ENCODE peak calls at places on chromosomes 13 and 19, in eight cellular contexts. E is cardiac muscle cell, Y is thoracic aorta, M is fibroblast of lung, B is A549, A is endodermal cell, S is mucosa of descending colon, K is Peyer's patch. I is an unnamed sample.

GRCh38 chr13:21674271-21675009 is 3.6 kb downstream of the FGF9 start:
- DNase-seq in E (peak; percentile 66), Y (no peak), M (no peak), B (no peak), A (peak; percentile 72), S (peak; percentile 61), K (peak; percentile 54), I (peak; percentile 19)

GRCh38 chr13:49021953-49022352 is 46.2 kb downstream of the FNDC3A start:
- DNase-seq in E (no peak), Y (no peak), M (peak; percentile 41), B (no peak), A (no peak), S (no peak), K (no peak), I (no peak)

GRCh38 chr19:51070334-51070886 is 5.5 kb upstream of the KLK13 start:
- DNase-seq in E (no peak), Y (no peak), M (no peak), B (no peak), A (no peak), S (no peak), K (no peak), I (no peak)

GRCh38 chr19:30659638-30660037 is 287.5 kb downstream of the ZNF536 start:
- DNase-seq in E (no peak), Y (no peak), M (no peak), B (no peak), A (no peak), S (no peak), K (no peak), I (no peak)

GRCh38 chr19:1410136-1410786 is 2.9 kb downstream of the DAZAP1 start:
- DNase-seq in E (no peak), Y (no peak), M (peak; percentile 76), B (no peak), A (no peak), S (peak; percentile 55), K (no peak), I (no peak)

GRCh38 chr19:18464646-18465045 is 26.7 kb upstream of the ISYNA1 start:
- DNase-seq in E (no peak), Y (peak; percentile 61), M (peak; percentile 94), B (no peak), A (no peak), S (no peak), K (no peak), I (no peak)

GRCh38 chr19:1102407-1103106 is 1.2 kb upstream of the GPX4 start:
- DNase-seq in E (no peak), Y (peak; percentile 64), M (peak; percentile 100), B (no peak), A (no peak), S (no peak), K (no peak), I (no peak)

GRCh38 chr19:4523306-4524110 is 5.2 kb upstream of the PLIN4 start:
- DNase-seq in E (peak; percentile 70), Y (no peak), M (peak; percentile 12), B (peak; percentile 40), A (peak; percentile 88), S (no peak), K (peak; percentile 62), I (no peak)

GRCh38 chr13:109151696-109152095 is 522.3 kb downstream of the MYO16 start:
- DNase-seq in E (no peak), Y (no peak), M (no peak), B (no peak), A (peak; percentile 63), S (no peak), K (no peak), I (no peak)

GRCh38 chr19:32599736-32600157 is 18.8 kb downstream of the PDCD5 start:
- DNase-seq in E (peak; percentile 63), Y (no peak), M (peak; percentile 58), B (peak; percentile 77), A (peak; percentile 55), S (no peak), K (no peak), I (peak; percentile 78)

GRCh38 chr13:50428183-50428877 is 413.1 kb downstream of the KCNRG start:
- DNase-seq in E (no peak), Y (no peak), M (no peak), B (no peak), A (no peak), S (no peak), K (no peak), I (no peak)

GRCh38 chr13:91247768-91248167 is 99.7 kb upstream of the MIR17HG start:
- DNase-seq in E (no peak), Y (no peak), M (no peak), B (no peak), A (no peak), S (no peak), K (no peak), I (no peak)

GRCh38 chr13:40082644-40083043 is 427.2 kb downstream of the COG6 start:
- DNase-seq in E (no peak), Y (no peak), M (peak; percentile 93), B (no peak), A (no peak), S (no peak), K (no peak), I (no peak)

GRCh38 chr13:97540696-97541095 is 106.7 kb downstream of the RAP2A start:
- DNase-seq in E (no peak), Y (no peak), M (no peak), B (no peak), A (no peak), S (no peak), K (no peak), I (no peak)

GRCh38 chr13:100735494-100735893 is 60.9 kb upstream of the TMTC4 start:
- DNase-seq in E (no peak), Y (no peak), M (no peak), B (no peak), A (no peak), S (no peak), K (no peak), I (no peak)

GRCh38 chr19:52735734-52736133 is 890 bp upstream of the ZNF611 start:
- DNase-seq in E (peak; percentile 60), Y (no peak), M (peak; percentile 72), B (no peak), A (peak; percentile 95), S (peak; percentile 69), K (no peak), I (no peak)

GRCh38 chr13:27619711-27620376 is 485 bp downstream of the LNX2 start:
- DNase-seq in E (no peak), Y (no peak), M (peak; percentile 42), B (peak; percentile 8), A (no peak), S (peak; percentile 71), K (no peak), I (peak; percentile 71)

GRCh38 chr19:46049597-46049996 is 8.8 kb upstream of the IGFL4 start:
- DNase-seq in E (no peak), Y (no peak), M (no peak), B (no peak), A (peak; percentile 89), S (no peak), K (no peak), I (peak; percentile 18)

DNA sequence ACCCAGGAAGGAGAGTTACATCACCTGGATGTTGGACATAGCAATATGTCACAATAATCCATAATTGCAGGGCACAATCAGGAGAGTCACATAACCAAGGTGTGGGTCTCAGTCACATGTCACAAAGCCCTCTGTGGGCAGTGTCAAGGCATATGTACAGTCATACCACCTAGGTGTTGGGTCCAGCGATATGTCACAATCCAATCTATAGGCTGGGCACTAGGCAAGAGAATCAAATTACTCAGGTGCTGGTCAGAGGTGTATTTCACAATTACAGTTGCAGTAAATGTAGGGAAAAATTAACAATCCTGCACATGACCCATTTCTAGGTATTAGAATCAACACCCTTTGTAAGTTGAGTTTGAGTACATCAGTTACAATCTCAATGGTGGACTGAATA is 126.2 kb upstream of the ZNF91 start:
- DNase-seq in E (no peak), Y (no peak), M (no peak), B (no peak), A (no peak), S (no peak), K (no peak), I (no peak)
- H3K9me3 ChIP-seq in E (no peaks in the 10 kb centered on the region), Y (no peaks in the 10 kb centered on the region), M (no peaks in the 10 kb centered on the region), B (peaks cover 31% of the 10 kb centered on the region), A (peaks cover 77% of the 10 kb centered on the region), S (peaks cover 5% of the 10 kb centered on the region), K (no peaks in the 10 kb centered on the region), I (peaks cover 5% of the 10 kb centered on the region)

GRCh38 chr13:113096052-113096744 is 9.4 kb upstream of the F7 start:
- DNase-seq in E (no peak), Y (no peak), M (no peak), B (no peak), A (no peak), S (no peak), K (no peak), I (no peak)
- H3K9me3 ChIP-seq in E (no peaks in the 10 kb centered on the region), Y (no peaks in the 10 kb centered on the region), M (no peaks in the 10 kb centered on the region), B (no peaks in the 10 kb centered on the region), A (no peaks in the 10 kb centered on the region), S (no peaks in the 10 kb centered on the region), K (no peaks in the 10 kb centered on the region), I (no peaks in the 10 kb centered on the region)

GRCh38 chr19:44346556-44346955 is 9.9 kb downstream of the ZNF112 start:
- DNase-seq in E (no peak), Y (no peak), M (no peak), B (no peak), A (no peak), S (no peak), K (no peak), I (no peak)

GRCh38 chr19:44345969-44346368 is 10.5 kb downstream of the ZNF112 start:
- DNase-seq in E (no peak), Y (no peak), M (peak; percentile 9), B (no peak), A (no peak), S (no peak), K (no peak), I (no peak)

GRCh38 chr19:44341794-44342193 is 14.7 kb downstream of the ZNF112 start:
- DNase-seq in E (no peak), Y (no peak), M (no peak), B (no peak), A (no peak), S (no peak), K (no peak), I (no peak)

DNA sequence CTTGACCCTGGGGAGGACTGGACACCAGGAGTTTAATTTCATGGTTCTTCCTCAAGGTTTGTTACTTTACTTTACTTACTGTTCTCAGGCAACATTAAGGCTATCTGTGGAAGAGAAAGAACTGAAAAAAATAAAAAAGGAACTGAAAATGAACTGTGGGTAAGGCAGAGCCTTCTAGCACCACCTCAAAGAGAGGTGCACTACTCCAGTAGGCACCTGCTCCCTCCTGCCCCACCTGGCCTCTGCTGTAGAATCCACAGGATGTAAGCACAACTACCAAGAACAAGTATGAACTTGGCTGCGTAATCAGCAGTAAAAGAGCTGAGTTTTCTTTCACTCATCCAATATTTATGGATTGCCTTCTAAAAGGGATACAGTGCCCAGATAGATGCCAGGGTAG is 12.2 kb downstream of the ZNF112 start:
- DNase-seq in E (no peak), Y (no peak), M (no peak), B (no peak), A (no peak), S (no peak), K (no peak), I (no peak)
- H3K9me3 ChIP-seq in E (no peaks in the 10 kb centered on the region), Y (peaks cover 70% of the 10 kb centered on the region), M (no peaks in the 10 kb centered on the region), B (peaks cover 59% of the 10 kb centered on the region), A (peaks cover 50% of the 10 kb centered on the region), S (peaks cover 76% of the 10 kb centered on the region), K (no peaks in the 10 kb centered on the region), I (peaks cover 21% of the 10 kb centered on the region)

DNA sequence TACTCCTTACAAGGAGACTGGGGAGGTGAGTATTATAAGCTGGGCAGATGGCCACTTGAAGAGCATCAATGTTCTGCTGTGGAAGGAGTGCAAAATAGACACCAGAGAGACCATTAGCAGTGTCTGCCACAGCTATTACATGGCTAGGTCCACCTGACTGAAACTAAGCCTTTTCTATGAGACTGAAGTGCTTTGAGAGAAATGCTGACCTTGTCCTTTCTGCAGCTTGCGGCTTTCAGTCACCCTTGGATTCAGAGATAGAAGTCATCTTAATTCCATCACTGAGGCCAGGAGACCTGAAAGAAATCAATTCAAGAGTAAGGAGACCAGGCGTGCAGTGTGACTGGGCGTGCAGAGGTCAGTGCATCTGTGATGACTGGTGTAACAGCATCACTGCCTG is 1.3 kb upstream of the ZFP28 start:
- DNase-seq in E (no peak), Y (no peak), M (no peak), B (no peak), A (no peak), S (no peak), K (no peak), I (no peak)
- H3K9me3 ChIP-seq in E (no peaks in the 10 kb centered on the region), Y (peaks cover 52% of the 10 kb centered on the region), M (no peaks in the 10 kb centered on the region), B (peaks cover 90% of the 10 kb centered on the region), A (peaks cover 80% of the 10 kb centered on the region), S (peaks cover 84% of the 10 kb centered on the region), K (peaks cover 38% of the 10 kb centered on the region), I (peaks cover 84% of the 10 kb centered on the region)

I was measured in CD4-positive, CD25-positive, alpha-beta regulatory T cell.